ENCODE peak calls at places on chromosomes 7 and 10, in ten cellular contexts. P is activated CD8-positive, alpha-beta memory T cell treated with anti-CD3 and anti-CD28 coated beads, Interleukin-2, amount 10 ng/mL, durations not matched to agents 7 days and 5 days; R is SK-N-SH treated with all-trans-retinoic acid at 6 μM for 48 hours; K is GM12878; T is aorta; Y is left ventricle myocardium superior; X is HepG2; I is left cardiac atrium; V is activated CD8-positive, alpha-beta T cell treated with anti-CD3 and anti-CD28 coated beads for 36 hours; W is mucosa of descending colon. Z is an unnamed sample.

GRCh38 chr7:129391546-129392211 is 42.6 kb upstream of the STRIP2 start:
- ATAC-seq in X (no peak), K (no peak), V (no peak), T (no peak), I (peak; percentile 43), W (no peak), P (no peak), R (no peak), Y (peak; percentile 81), Z (no peak)

GRCh38 chr7:92557808-92558362 is 29.3 kb downstream of the RBM48 start:
- ATAC-seq in V (no peak), Y (no peak), P (no peak), W (no peak), R (peak; percentile 8), K (no peak), T (peak; percentile 22), I (no peak), X (peak; percentile 13), Z (no peak)

GRCh38 chr7:149598721-149599308 is 101.2 kb upstream of the ZNF746 start:
- ATAC-seq in W (peak; percentile 73), Y (peak; percentile 78), K (peak; percentile 62), X (peak; percentile 84), R (peak; percentile 89), P (no peak), V (peak; percentile 42), T (no peak), I (peak; percentile 45), Z (no peak)

GRCh38 chr7:41942468-41943097 is 239.7 kb upstream of the INHBA start:
- ATAC-seq in P (no peak), W (peak; percentile 76), V (no peak), R (peak; percentile 60), I (peak; percentile 22), X (peak; percentile 79), K (peak; percentile 5), Y (peak; percentile 30), T (peak; percentile 43), Z (peak; percentile 37)

GRCh38 chr10:24240001-24240751 is 31.2 kb downstream of the KIAA1217 start:
- ATAC-seq in T (peak; percentile 42), P (no peak), W (peak; percentile 34), Y (peak; percentile 30), R (peak; percentile 37), V (no peak), K (no peak), X (no peak), I (no peak), Z (no peak)

GRCh38 chr10:22370320-22370719 is 25.0 kb downstream of the SPAG6 start:
- ATAC-seq in I (no peak), V (no peak), X (no peak), W (no peak), K (peak; percentile 33), P (no peak), Y (no peak), T (no peak), R (no peak), Z (no peak)

GRCh38 chr7:131218727-131219128 is 108.9 kb upstream of the MKLN1 start:
- ATAC-seq in T (no peak), P (no peak), V (peak; percentile 37), K (peak; percentile 91), Y (no peak), R (no peak), I (no peak), W (no peak), X (no peak), Z (no peak)

GRCh38 chr7:80385512-80385911 is 126.4 kb downstream of the GNAT3 start:
- ATAC-seq in V (no peak), W (peak; percentile 87), T (peak; percentile 29), K (no peak), Y (no peak), X (peak; percentile 61), I (no peak), P (no peak), R (no peak), Z (no peak)

GRCh38 chr10:773562-774161 is 84.2 kb upstream of the DIP2C start:
- ATAC-seq in X (peak; percentile 34), P (no peak), T (no peak), I (no peak), W (no peak), K (no peak), R (no peak), V (no peak), Y (no peak), Z (no peak)

Z was measured in gastroesophageal sphincter.